ENCODE peak calls at places on chromosomes 16 and 17, in four cellular contexts. K is effector CD4-positive, alpha-beta T cell; U is activated T-cell treated with anti-CD3 and anti-CD28 coated beads, Interleukin-2, amount 50 U/mL, for 72 hours; Z is stomach. L is an unnamed sample.

GRCh38 chr17:56319531-56319930 is 166.3 kb downstream of the ANKFN1 start:
- DNase-seq in K (no peak), U (no peak), Z (no peak), L (no peak)

GRCh38 chr17:29243792-29244191 is 2.9 kb upstream of the CRYBA1 start:
- DNase-seq in K (no peak), U (no peak), Z (no peak), L (no peak)

GRCh38 chr16:70454221-70455034 is at the start of gene FCSK:
- DNase-seq in K (peak), U (peak), Z (peak), L (peak)

GRCh38 chr17:49106366-49107210 is 26.0 kb upstream of the B4GALNT2 start:
- DNase-seq in K (no peak), U (no peak), Z (no peak), L (no peak)

GRCh38 chr17:59423137-59423703 is 91.8 kb downstream of the YPEL2 start:
- DNase-seq in K (no peak), U (no peak), Z (no peak), L (peak)

GRCh38 chr17:57002904-57003303 is 25.0 kb downstream of the SCPEP1 start:
- DNase-seq in K (no peak), U (no peak), Z (no peak), L (no peak)

GRCh38 chr16:86578056-86578455 is 293 bp upstream of the FOXL1 start:
- DNase-seq in K (no peak), U (no peak), Z (no peak), L (no peak)

GRCh38 chr17:13393841-13394710 is 207.7 kb downstream of the HS3ST3A1 start:
- DNase-seq in K (no peak), U (no peak), Z (no peak), L (no peak)

GRCh38 chr17:80101946-80102706 is 745 bp downstream of the GAA start:
- DNase-seq in K (no peak), U (peak), Z (no peak), L (no peak)

GRCh38 chr16:74999683-75000480 is 1.1 kb downstream of the ZNRF1 start:
- DNase-seq in K (peak), U (peak), Z (peak), L (peak)

GRCh38 chr17:66426397-66427033 is 124.1 kb downstream of the PRKCA start:
- DNase-seq in K (peak), U (peak), Z (no peak), L (no peak)

GRCh38 chr16:75627856-75628255 is 4.8 kb upstream of the ADAT1 start:
- DNase-seq in K (no peak), U (no peak), Z (no peak), L (no peak)

GRCh38 chr16:53414381-53414780 is 19.9 kb upstream of the RBL2 start:
- DNase-seq in K (no peak), U (no peak), Z (no peak), L (no peak)

GRCh38 chr16:66842765-66843164 is 1.4 kb upstream of the CA7 start:
- DNase-seq in K (no peak), U (no peak), Z (peak), L (no peak)

GRCh38 chr16:57000271-57001025 is 11.1 kb downstream of the NLRC5 start:
- DNase-seq in K (no peak), U (peak), Z (peak), L (no peak)

GRCh38 chr17:42773290-42774035 is at the start of gene VPS25:
- DNase-seq in K (peak), U (peak), Z (peak), L (no peak)

GRCh38 chr16:49696414-49697101 is 159.4 kb downstream of the ZNF423 start:
- DNase-seq in K (no peak), U (no peak), Z (no peak), L (no peak)

GRCh38 chr17:82399030-82399429 is 19.1 kb upstream of the HEXD start:
- DNase-seq in K (no peak), U (no peak), Z (no peak), L (no peak)

GRCh38 chr17:76368545-76368944 is 14.8 kb upstream of the PRPSAP1 start:
- DNase-seq in K (no peak), U (no peak), Z (no peak), L (no peak)

GRCh38 chr17:19445105-19445504 is 34.1 kb downstream of the RNF112 start:
- DNase-seq in K (no peak), U (no peak), Z (no peak), L (no peak)

GRCh38 chr16:152141-153128 is at the start of gene HBZ:
- DNase-seq in K (no peak), U (no peak), Z (no peak), L (no peak)

GRCh38 chr16:14371778-14372431 is 258.2 kb downstream of the PARN start:
- DNase-seq in K (no peak), U (no peak), Z (no peak), L (no peak)

GRCh38 chr16:86697715-86698114 is 119.4 kb downstream of the FOXL1 start:
- DNase-seq in K (no peak), U (no peak), Z (no peak), L (no peak)

GRCh38 chr17:19958023-19958422 is 19.6 kb downstream of the AKAP10 start:
- DNase-seq in K (no peak), U (no peak), Z (no peak), L (no peak)

GRCh38 chr16:80526418-80527061 is 14.3 kb upstream of the DYNLRB2 start:
- DNase-seq in K (peak), U (peak), Z (peak), L (peak)

GRCh38 chr16:3259097-3259496 is 2.7 kb upstream of the MEFV start:
- DNase-seq in K (no peak), U (no peak), Z (peak), L (no peak)

GRCh38 chr16:16041196-16041892 is 91.9 kb downstream of the ABCC1 start:
- DNase-seq in K (no peak), U (no peak), Z (peak), L (no peak)

GRCh38 chr16:14658063-14658462 is 25.3 kb downstream of the BFAR start:
- DNase-seq in K (no peak), U (no peak), Z (no peak), L (no peak)

GRCh38 chr17:2898255-2898926 is 102.2 kb downstream of the RAP1GAP2 start:
- DNase-seq in K (no peak), U (no peak), Z (peak), L (peak)

GRCh38 chr17:41404024-41404651 is 6.7 kb upstream of the KRT31 start:
- DNase-seq in K (no peak), U (peak), Z (no peak), L (no peak)

GRCh38 chr16:84487358-84487757 is 17.1 kb downstream of the MEAK7 start:
- DNase-seq in K (no peak), U (no peak), Z (peak), L (no peak)

GRCh38 chr17:57975044-57975443 is 13.0 kb downstream of the VEZF1 start:
- DNase-seq in K (no peak), U (no peak), Z (no peak), L (no peak)

GRCh38 chr16:88510091-88510719 is 57.1 kb downstream of the ZFPM1 start:
- DNase-seq in K (no peak), U (no peak), Z (no peak), L (peak)

GRCh38 chr17:38601539-38602351 is 4.0 kb downstream of the SRCIN1 start:
- DNase-seq in K (no peak), U (no peak), Z (no peak), L (no peak)

L was measured in pancreas.